ENCODE peak calls at places on chromosomes 6 and 20, in ten cellular contexts. F is activated naive CD8-positive, alpha-beta T cell treated with anti-CD3 and anti-CD28 coated beads, Interleukin-2, amount 10 ng/mL, durations not matched to agents 7 days and 5 days; K is effector memory CD8-positive, alpha-beta T cell; Z is WTC11; O is stimulated activated naive B cell treated with anti-CD40 and anti-IgM and Interleukin-4, amounts not matched to agents 10 μg/mL and 1 μg/mL and 100 μg/mL, for 72 hours; A is activated B cell treated with CpG ODN at 0.5 μM for 24 hours; D is right cardiac atrium; Y is right lobe of liver; X is heart left ventricle; Q is RWPE2. H is an unnamed sample.

GRCh38 chr6:45946887-45947286 is 68.8 kb downstream of the CLIC5 start:
- ATAC-seq in Y (no peak), Z (no peak), K (no peak), A (no peak), F (no peak), Q (peak), X (peak), O (no peak), D (no peak), H (no peak)

GRCh38 chr6:147949981-147950622 is 392.5 kb upstream of the SASH1 start:
- ATAC-seq in O (no peak), X (no peak), A (no peak), Q (peak), Y (no peak), Z (no peak), F (no peak), D (no peak), K (no peak), H (peak)

GRCh38 chr6:20763311-20763710 is 229.1 kb downstream of the CDKAL1 start:
- ATAC-seq in D (no peak), F (no peak), K (no peak), Y (no peak), Z (no peak), A (no peak), Q (no peak), X (no peak), O (no peak), H (no peak)

GRCh38 chr6:157831424-157832249 is 8.6 kb downstream of the SNX9 start:
- ATAC-seq in Y (peak), F (no peak), X (no peak), A (no peak), Q (no peak), O (peak), K (no peak), Z (peak), D (peak), H (no peak)

GRCh38 chr20:33811763-33812672 is 870 bp downstream of the CHMP4B start:
- ATAC-seq in X (no peak), K (no peak), O (peak), Q (peak), A (peak), D (peak), Y (peak), F (no peak), Z (peak), H (peak)

GRCh38 chr20:25249198-25249931 is 1.5 kb downstream of the PYGB start:
- ATAC-seq in K (no peak), Y (no peak), Q (no peak), A (no peak), F (no peak), X (peak), D (no peak), O (no peak), Z (no peak), H (no peak)

GRCh38 chr6:27154696-27155095 is 92.8 kb upstream of the PRSS16 start:
- ATAC-seq in A (no peak), K (no peak), X (no peak), D (no peak), O (no peak), Y (no peak), Q (no peak), Z (no peak), F (peak), H (no peak)

GRCh38 chr6:154611241-154611640 is 100.8 kb upstream of the CNKSR3 start:
- ATAC-seq in D (no peak), Y (no peak), A (no peak), X (no peak), Q (no peak), O (peak), Z (no peak), F (no peak), K (no peak), H (peak)

GRCh38 chr6:34465551-34466241 is at the start of gene PACSIN1:
- ATAC-seq in Y (no peak), F (peak), A (peak), Q (peak), O (peak), D (peak), Z (peak), X (no peak), K (peak), H (peak)

GRCh38 chr6:78810146-78810545 is 57.2 kb upstream of the IRAK1BP1 start:
- ATAC-seq in D (no peak), Q (peak), F (no peak), X (no peak), Y (peak), O (no peak), K (no peak), A (no peak), Z (peak), H (no peak)

GRCh38 chr20:2892376-2892775 is 19.1 kb downstream of the PTPRA start:
- ATAC-seq in Z (no peak), X (no peak), A (no peak), Y (no peak), F (no peak), Q (no peak), O (no peak), D (peak), K (no peak), H (no peak)

GRCh38 chr6:137001977-137002302 is 42.8 kb downstream of the IL20RA start:
- ATAC-seq in K (no peak), A (no peak), O (no peak), Q (no peak), X (no peak), D (no peak), F (no peak), Y (no peak), Z (no peak), H (no peak)

GRCh38 chr6:76578746-76579145 is 506.3 kb upstream of the IMPG1 start:
- ATAC-seq in O (no peak), Z (peak), Q (peak), A (no peak), Y (no peak), F (no peak), D (no peak), X (no peak), K (no peak), H (no peak)

GRCh38 chr20:5989539-5989938 is 39.1 kb downstream of the MCM8 start:
- ATAC-seq in K (no peak), O (no peak), Q (peak), A (no peak), D (no peak), Z (peak), X (no peak), Y (no peak), F (no peak), H (no peak)

GRCh38 chr6:149087898-149088297 is 229.6 kb upstream of the TAB2 start:
- ATAC-seq in Y (no peak), F (no peak), Q (no peak), O (no peak), Z (no peak), D (no peak), X (no peak), A (no peak), K (no peak), H (no peak)

GRCh38 chr6:26576407-26576843 is 20.3 kb upstream of the ABT1 start:
- ATAC-seq in Q (no peak), X (no peak), A (no peak), F (no peak), O (no peak), D (no peak), Y (no peak), K (no peak), Z (no peak), H (no peak)

GRCh38 chr6:19699990-19700389 is 137.2 kb upstream of the ID4 start:
- ATAC-seq in K (no peak), D (no peak), X (no peak), F (no peak), Z (no peak), Y (no peak), A (no peak), O (no peak), Q (no peak), H (no peak)

GRCh38 chr6:148524976-148525375 is 182.3 kb downstream of the SASH1 start:
- ATAC-seq in K (no peak), F (no peak), X (no peak), D (peak), O (no peak), Q (no peak), Z (no peak), A (no peak), Y (no peak), H (no peak)

GRCh38 chr20:46108435-46108841 is 9.7 kb upstream of the CD40 start:
- ATAC-seq in X (no peak), F (no peak), K (peak), A (peak), O (peak), Z (no peak), Q (no peak), D (no peak), Y (peak), H (peak)

GRCh38 chr20:32439132-32439829 is 81.2 kb downstream of the ASXL1 start:
- ATAC-seq in K (peak), Z (no peak), O (peak), F (peak), A (no peak), D (peak), Q (no peak), Y (peak), X (no peak), H (peak)

GRCh38 chr6:87817226-87817625 is 115.2 kb upstream of the AKIRIN2 start:
- ATAC-seq in Q (no peak), O (no peak), Z (no peak), K (no peak), A (no peak), Y (no peak), X (no peak), D (no peak), F (no peak), H (no peak)

GRCh38 chr6:71766796-71767195 is 119.6 kb upstream of the RIMS1 start:
- ATAC-seq in K (no peak), Y (no peak), Q (no peak), Z (no peak), F (no peak), D (no peak), O (no peak), X (no peak), A (no peak), H (no peak)

GRCh38 chr6:53483423-53484353 is 61.2 kb downstream of the GCLC start:
- ATAC-seq in K (no peak), Q (peak), O (peak), A (peak), Z (no peak), F (no peak), D (peak), X (peak), Y (peak), H (peak)

GRCh38 chr20:54173653-54174451 is at the start of gene CYP24A1:
- ATAC-seq in X (no peak), Y (peak), D (peak), A (no peak), O (no peak), F (no peak), Z (peak), Q (peak), K (peak), H (no peak)

GRCh38 chr20:59737073-59737691 is 132.8 kb downstream of the PHACTR3 start:
- ATAC-seq in O (no peak), A (no peak), F (no peak), Z (no peak), Q (peak), D (no peak), X (no peak), Y (no peak), K (no peak), H (no peak)

GRCh38 chr6:105274678-105275077 is 94.9 kb upstream of the POPDC3 start:
- ATAC-seq in A (no peak), O (no peak), K (no peak), F (no peak), Z (no peak), Y (no peak), X (peak), Q (no peak), D (peak), H (no peak)

GRCh38 chr20:60167840-60168239 is 209.6 kb downstream of the CDH26 start:
- ATAC-seq in A (no peak), Z (no peak), Q (no peak), Y (no peak), F (no peak), O (no peak), D (no peak), K (no peak), X (no peak), H (no peak)

GRCh38 chr20:57264908-57265648 is 1.4 kb downstream of the BMP7 start:
- ATAC-seq in Q (no peak), F (no peak), A (no peak), K (no peak), Z (peak), Y (no peak), X (no peak), O (no peak), D (peak), H (no peak)

GRCh38 chr20:58294497-58295455 is 14.7 kb upstream of the RAB22A start:
- ATAC-seq in K (no peak), A (no peak), Q (peak), Z (peak), D (peak), O (no peak), X (no peak), Y (peak), F (no peak), H (no peak)

GRCh38 chr6:156857573-156857972 is 80.4 kb downstream of the ARID1B start:
- ATAC-seq in K (no peak), O (peak), X (no peak), A (peak), D (peak), Z (no peak), Y (no peak), F (peak), Q (peak), H (peak)

GRCh38 chr6:92559002-92559401 is 860.4 kb downstream of the EPHA7 start:
- ATAC-seq in K (no peak), O (no peak), Z (no peak), D (peak), Q (no peak), F (no peak), A (no peak), Y (no peak), X (peak), H (no peak)